ENCODE peak calls at places on chromosomes 13 and 19, in ten cellular contexts. F, Y, H, R, T, M, D, C, O and P are unnamed samples.

GRCh38 chr19:43673702-43674629 is 4.0 kb upstream of the PLAUR start:
- DNase-seq in F (no peak), Y (no peak), H (no peak), R (no peak), T (no peak), M (no peak), D (no peak), C (no peak), O (no peak), P (peak)

GRCh38 chr19:13597625-13598024 is 91.3 kb upstream of the CACNA1A start:
- DNase-seq in F (peak), Y (no peak), H (peak), R (peak), T (peak), M (peak), D (no peak), C (peak), O (peak), P (peak)

GRCh38 chr13:44759723-44760360 is 183.7 kb upstream of the TSC22D1 start:
- DNase-seq in F (no peak), Y (no peak), H (peak), R (no peak), T (no peak), M (no peak), D (no peak), C (no peak), O (peak), P (no peak)

GRCh38 chr13:52599037-52599852 is 43.0 kb upstream of the HNRNPA1L2 start:
- DNase-seq in F (peak), Y (no peak), H (no peak), R (no peak), T (no peak), M (no peak), D (no peak), C (no peak), O (peak), P (no peak)

GRCh38 chr13:46797468-46798237 is 692 bp upstream of the ESD start:
- DNase-seq in F (peak), Y (no peak), H (no peak), R (no peak), T (no peak), M (peak), D (no peak), C (no peak), O (no peak), P (no peak)

GRCh38 chr13:93740334-93740733 is 513.7 kb downstream of the GPC6 start:
- DNase-seq in F (no peak), Y (no peak), H (no peak), R (no peak), T (peak), M (no peak), D (no peak), C (no peak), O (peak), P (no peak)

GRCh38 chr13:40682449-40683240 is 16.2 kb upstream of the FOXO1 start:
- DNase-seq in F (no peak), Y (no peak), H (no peak), R (no peak), T (peak), M (no peak), D (no peak), C (no peak), O (peak), P (no peak)

GRCh38 chr13:19071161-19071936 is 110.3 kb downstream of the TUBA3C start:
- DNase-seq in F (no peak), Y (no peak), H (no peak), R (no peak), T (no peak), M (no peak), D (no peak), C (no peak), O (no peak), P (no peak)

GRCh38 chr19:13024958-13025653 is 29.8 kb downstream of the NFIX start:
- DNase-seq in F (no peak), Y (no peak), H (no peak), R (no peak), T (no peak), M (no peak), D (no peak), C (no peak), O (peak), P (no peak)

GRCh38 chr19:5624154-5624663 is 1.3 kb downstream of the SAFB start:
- DNase-seq in F (peak), Y (no peak), H (peak), R (peak), T (no peak), M (peak), D (no peak), C (no peak), O (peak), P (peak)